ENCODE peak calls at places on chromosomes 13 and 19, in nine cellular contexts. M is left ventricle myocardium inferior, S is fibroblast of lung, I is heart right ventricle, N is neural progenitor cell, W is body of pancreas, F is endodermal cell, Q is stomach, C is small intestine. A is an unnamed sample. For H3K4me1, the result is how much of the 10 kb centered on the place peaks cover.

GRCh38 chr13:51542358-51542972 is 41.8 kb upstream of the WDFY2 start:
- DNase-seq in M (no peak), S (no peak), I (no peak), N (peak), W (peak), F (no peak), Q (peak), C (no peak), A (no peak)

GRCh38 chr19:56109216-56109615 is 11.9 kb downstream of the ZNF787 start:
- DNase-seq in M (no peak), S (no peak), I (no peak), N (no peak), W (no peak), F (no peak), Q (no peak), C (no peak), A (no peak)

GRCh38 chr13:95059306-95059705 is 241.9 kb downstream of the ABCC4 start:
- DNase-seq in M (no peak), S (no peak), I (no peak), N (peak), W (no peak), F (peak), Q (no peak), C (no peak), A (no peak)

GRCh38 chr13:79311456-79311855 is 94.6 kb downstream of the RBM26 start:
- DNase-seq in M (no peak), S (no peak), I (no peak), N (no peak), W (no peak), F (no peak), Q (no peak), C (no peak), A (no peak)

GRCh38 chr19:36142046-36142445 is 2.2 kb downstream of the CAPNS1 start:
- DNase-seq in M (peak), S (no peak), I (no peak), N (no peak), W (no peak), F (no peak), Q (no peak), C (no peak), A (no peak)

GRCh38 chr19:4800591-4801081 is 9.1 kb downstream of the FEM1A start:
- DNase-seq in M (no peak), S (no peak), I (peak), N (no peak), W (peak), F (no peak), Q (peak), C (no peak), A (no peak)

GRCh38 chr19:46076951-46077814 is 36.4 kb upstream of the IGFL4 start:
- DNase-seq in M (no peak), S (peak), I (no peak), N (peak), W (peak), F (peak), Q (peak), C (peak), A (no peak)

GRCh38 chr13:101795025-101795424 is 342.6 kb downstream of the ITGBL1 start:
- DNase-seq in M (no peak), S (no peak), I (no peak), N (no peak), W (no peak), F (no peak), Q (no peak), C (no peak), A (no peak)

GRCh38 chr13:31096624-31097302 is 64.9 kb downstream of the HSPH1 start:
- DNase-seq in M (no peak), S (no peak), I (no peak), N (no peak), W (no peak), F (peak), Q (peak), C (no peak), A (no peak)

GRCh38 chr19:11204943-11205349 is 7.6 kb upstream of the KANK2 start:
- DNase-seq in M (no peak), S (no peak), I (no peak), N (no peak), W (peak), F (no peak), Q (no peak), C (no peak), A (no peak)

GRCh38 chr13:113027566-113027965 is 58.6 kb downstream of the MCF2L start:
- DNase-seq in M (no peak), S (no peak), I (peak), N (no peak), W (no peak), F (no peak), Q (no peak), C (no peak), A (no peak)

GRCh38 chr13:74555291-74556001 is 421.2 kb upstream of the KLF12 start:
- DNase-seq in M (no peak), S (no peak), I (no peak), N (no peak), W (no peak), F (no peak), Q (no peak), C (no peak), A (no peak)

GRCh38 chr13:44159633-44160279 is 213.9 kb upstream of the SERP2 start:
- DNase-seq in M (no peak), S (peak), I (no peak), N (no peak), W (no peak), F (no peak), Q (no peak), C (no peak), A (no peak)

GRCh38 chr13:48235100-48235813 is 2.3 kb downstream of the ITM2B start:
- DNase-seq in M (no peak), S (peak), I (no peak), N (peak), W (peak), F (peak), Q (peak), C (peak), A (peak)

GRCh38 chr19:36059180-36059910 is 4.6 kb downstream of the WDR62 start:
- DNase-seq in M (no peak), S (no peak), I (no peak), N (no peak), W (no peak), F (no peak), Q (no peak), C (no peak), A (no peak)

GRCh38 chr19:45250216-45250831 is 747 bp upstream of the MARK4 start:
- DNase-seq in M (no peak), S (no peak), I (no peak), N (peak), W (no peak), F (peak), Q (no peak), C (peak), A (no peak)

GRCh38 chr13:102642475-102642874 is 45.7 kb downstream of the TPP2 start:
- DNase-seq in M (peak), S (peak), I (peak), N (no peak), W (peak), F (no peak), Q (peak), C (peak), A (no peak)

GRCh38 chr13:20588529-20589110 is 21.7 kb downstream of the IFT88 start:
- DNase-seq in M (no peak), S (no peak), I (no peak), N (no peak), W (no peak), F (no peak), Q (no peak), C (peak), A (no peak)

GRCh38 chr13:97460853-97461252 is 26.9 kb downstream of the RAP2A start:
- DNase-seq in M (no peak), S (no peak), I (no peak), N (no peak), W (no peak), F (no peak), Q (no peak), C (no peak), A (no peak)

GRCh38 chr19:38695832-38696732 is 48.2 kb downstream of the CAPN12 start:
- DNase-seq in M (no peak), S (no peak), I (no peak), N (no peak), W (no peak), F (no peak), Q (no peak), C (no peak), A (no peak)

DNA sequence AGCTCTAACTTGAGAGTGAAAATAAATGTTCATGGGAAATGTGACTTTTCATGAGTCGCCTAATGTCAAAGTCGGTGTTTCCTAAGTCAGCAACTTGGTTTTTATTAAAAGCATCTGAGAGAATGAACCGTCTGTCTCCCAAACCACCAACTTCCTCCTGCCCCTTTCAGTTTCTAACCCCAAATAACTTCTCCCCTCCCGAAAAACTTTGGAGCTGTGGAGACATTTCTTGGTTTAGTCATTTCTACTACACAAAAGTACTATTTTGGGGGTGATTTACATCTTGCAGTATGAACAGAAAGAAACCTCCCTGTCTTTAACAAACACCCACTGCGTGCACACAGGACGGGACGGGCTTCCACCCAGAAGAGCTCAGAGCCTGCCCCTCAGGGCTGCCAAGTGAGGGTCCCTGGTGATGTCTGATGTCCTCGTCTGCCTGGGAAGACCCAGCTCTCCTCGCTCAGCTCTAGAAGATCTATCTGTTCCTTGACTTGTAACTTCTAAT is 65.0 kb downstream of the RASA3 start:
- DNase-seq in M (no peak), S (peak), I (no peak), N (no peak), W (no peak), F (no peak), Q (no peak), C (no peak), A (peak)
- H3K4me1 ChIP-seq in M (half or more), S (half or more), I (half or more), N (under half), W (under half), F (under half), Q (half or more), C (under half), A (half or more)

GRCh38 chr19:47498561-47498960 is 14.5 kb upstream of the KPTN start:
- DNase-seq in M (no peak), S (no peak), I (no peak), N (no peak), W (no peak), F (no peak), Q (no peak), C (no peak), A (no peak)

GRCh38 chr19:47497821-47498520 is 14.0 kb upstream of the KPTN start:
- DNase-seq in M (no peak), S (no peak), I (no peak), N (no peak), W (no peak), F (no peak), Q (no peak), C (no peak), A (peak)

GRCh38 chr19:47497073-47497766 is 13.2 kb upstream of the KPTN start:
- DNase-seq in M (no peak), S (no peak), I (no peak), N (no peak), W (peak), F (no peak), Q (peak), C (no peak), A (no peak)

GRCh38 chr19:47499371-47499770 is 15.4 kb upstream of the KPTN start:
- DNase-seq in M (no peak), S (no peak), I (no peak), N (no peak), W (no peak), F (no peak), Q (no peak), C (no peak), A (no peak)

DNA sequence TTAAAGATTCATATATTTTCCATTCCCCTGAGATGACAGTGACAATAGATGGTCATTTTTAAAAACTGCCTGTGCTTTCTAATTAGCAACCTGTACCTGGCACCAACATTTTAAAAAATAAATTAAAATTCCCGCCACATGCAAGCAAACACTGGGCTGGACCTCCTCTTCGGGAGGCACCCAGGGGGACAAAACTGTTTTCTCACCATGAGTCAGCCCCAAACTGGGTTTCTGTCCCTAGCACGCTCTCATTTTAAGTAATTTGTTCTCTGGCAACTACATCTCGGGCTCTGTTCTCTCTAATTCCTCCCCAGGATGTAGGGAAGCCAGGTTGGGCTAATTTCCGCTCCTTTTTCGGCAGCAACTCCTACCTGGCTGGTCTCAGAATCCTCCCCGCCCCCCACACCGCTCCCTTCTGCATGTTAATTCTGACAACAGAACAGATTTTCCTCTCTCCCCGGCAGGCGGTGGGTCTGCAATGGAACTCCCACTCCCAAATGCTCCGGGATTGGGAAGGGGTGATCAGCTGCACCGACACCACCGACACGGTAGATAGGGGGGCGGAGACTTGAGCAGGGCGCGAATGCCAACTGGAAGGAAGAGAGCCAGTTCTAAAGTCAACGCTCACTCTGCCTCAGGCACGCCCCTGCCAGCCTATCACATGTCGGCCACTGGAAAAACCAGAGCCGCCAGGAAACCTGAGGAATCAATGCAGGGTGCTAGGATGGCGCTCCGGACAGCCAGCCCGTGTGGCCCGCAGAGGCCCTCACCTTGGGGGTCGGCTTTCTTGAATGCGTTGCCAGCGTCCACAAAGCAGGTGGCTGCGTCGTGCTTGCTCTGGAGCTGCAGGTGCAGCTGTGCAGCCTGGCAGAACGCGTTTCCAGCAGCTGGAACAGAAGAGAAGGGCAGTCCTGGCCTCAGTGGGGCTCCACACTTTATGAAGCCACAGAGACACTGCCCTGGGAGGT is 14.7 kb downstream of the NAPA start:
- DNase-seq in M (no peak), S (no peak), I (no peak), N (no peak), W (no peak), F (peak), Q (peak), C (no peak), A (no peak)
- H3K27ac ChIP-seq in M (no peak), S (no peak), I (no peak), N (no peak), W (no peak), F (no peak), Q (no peak), C (no peak), A (no peak)

GRCh38 chr13:40403509-40404241 is 262.8 kb downstream of the FOXO1 start:
- DNase-seq in M (no peak), S (no peak), I (no peak), N (no peak), W (no peak), F (no peak), Q (no peak), C (peak), A (no peak)
- H3K4me1 ChIP-seq in M (half or more), S (under half), I (under half), N (under half), W (under half), F (under half), Q (under half), C (under half), A (under half)

DNA sequence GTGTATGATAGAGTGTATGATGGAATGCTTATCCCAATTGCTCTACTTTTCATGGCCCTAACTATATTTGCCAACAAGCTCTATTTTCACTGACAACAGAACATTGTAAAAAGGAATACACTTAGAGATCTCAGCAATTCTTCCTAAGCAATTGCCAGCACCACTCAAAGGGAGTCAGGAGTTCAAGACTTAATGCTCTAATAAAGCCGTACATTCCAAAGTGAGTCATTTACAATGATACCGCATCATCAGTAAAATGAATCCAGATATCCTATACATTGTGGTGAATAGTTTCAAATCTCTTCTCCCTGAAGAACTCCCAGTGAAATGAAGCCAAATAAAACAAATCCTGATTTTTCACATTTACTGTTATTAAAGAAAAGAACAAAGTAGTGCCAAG is 2898.6 kb upstream of the PCDH20 start:
- DNase-seq in M (no peak), S (peak), I (no peak), N (no peak), W (no peak), F (no peak), Q (no peak), C (no peak), A (no peak)
- H3K27ac ChIP-seq in M (no peak), S (no peak), I (no peak), N (no peak), W (no peak), F (no peak), Q (no peak), C (no peak), A (no peak)

GRCh38 chr19:15433519-15434069 is 14.8 kb upstream of the AKAP8L start:
- DNase-seq in M (no peak), S (no peak), I (no peak), N (no peak), W (no peak), F (peak), Q (no peak), C (no peak), A (no peak)

GRCh38 chr19:15431396-15432017 is 12.7 kb upstream of the AKAP8L start:
- DNase-seq in M (no peak), S (no peak), I (no peak), N (peak), W (no peak), F (no peak), Q (no peak), C (no peak), A (no peak)

GRCh38 chr19:15430526-15431120 is 11.8 kb upstream of the AKAP8L start:
- DNase-seq in M (no peak), S (no peak), I (no peak), N (no peak), W (no peak), F (no peak), Q (no peak), C (no peak), A (no peak)

GRCh38 chr19:15432018-15432494 is 13.3 kb upstream of the AKAP8L start:
- DNase-seq in M (no peak), S (no peak), I (no peak), N (peak), W (peak), F (no peak), Q (no peak), C (peak), A (no peak)

DNA sequence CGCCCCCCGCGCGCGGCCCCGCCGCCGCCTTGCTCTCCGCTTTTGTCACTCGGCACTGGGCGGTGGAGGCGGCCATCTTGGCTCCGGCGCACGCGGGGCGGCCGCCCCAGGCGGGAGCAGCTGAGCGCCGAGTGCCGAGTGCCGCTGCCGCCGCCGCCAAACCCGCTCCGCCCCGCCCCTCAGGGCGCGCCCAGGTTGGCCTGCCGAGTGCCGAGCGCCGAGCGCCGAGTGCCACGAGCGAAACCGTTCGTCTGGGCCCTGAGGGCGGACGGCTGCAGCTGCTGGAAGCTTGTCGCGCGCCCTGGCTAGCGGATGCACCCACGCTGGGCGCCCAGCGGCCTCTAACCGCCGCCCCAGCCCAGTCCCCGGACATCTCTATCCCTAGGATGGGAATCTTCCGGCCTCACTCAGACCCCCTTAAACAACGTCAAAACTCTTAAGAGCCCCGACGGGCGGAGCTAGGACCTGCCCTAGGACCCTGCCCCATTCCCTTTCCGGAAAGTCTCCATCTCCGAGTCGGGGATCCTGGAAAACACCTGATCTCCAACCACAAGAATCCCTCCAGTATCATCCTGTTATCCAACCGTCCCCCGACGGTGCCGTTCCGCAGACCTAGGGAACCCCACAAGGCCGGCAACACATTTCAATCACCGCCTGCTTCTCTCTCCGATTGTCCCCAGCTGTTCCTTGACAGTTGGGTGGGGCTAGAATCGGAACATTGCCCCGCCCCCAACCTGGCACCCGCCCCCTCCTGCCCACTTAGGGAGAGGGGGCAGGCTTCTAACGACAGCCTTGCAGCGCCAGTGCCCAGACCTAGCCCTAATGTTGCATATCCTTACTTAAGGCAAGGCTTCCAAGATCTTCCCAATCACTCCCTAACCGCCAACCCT is 14.1 kb upstream of the AKAP8L start:
- DNase-seq in M (peak), S (peak), I (peak), N (peak), W (peak), F (peak), Q (peak), C (peak), A (peak)
- H3K4me1 ChIP-seq in M (half or more), S (under half), I (under half), N (under half), W (under half), F (under half), Q (half or more), C (under half), A (under half)

DNA sequence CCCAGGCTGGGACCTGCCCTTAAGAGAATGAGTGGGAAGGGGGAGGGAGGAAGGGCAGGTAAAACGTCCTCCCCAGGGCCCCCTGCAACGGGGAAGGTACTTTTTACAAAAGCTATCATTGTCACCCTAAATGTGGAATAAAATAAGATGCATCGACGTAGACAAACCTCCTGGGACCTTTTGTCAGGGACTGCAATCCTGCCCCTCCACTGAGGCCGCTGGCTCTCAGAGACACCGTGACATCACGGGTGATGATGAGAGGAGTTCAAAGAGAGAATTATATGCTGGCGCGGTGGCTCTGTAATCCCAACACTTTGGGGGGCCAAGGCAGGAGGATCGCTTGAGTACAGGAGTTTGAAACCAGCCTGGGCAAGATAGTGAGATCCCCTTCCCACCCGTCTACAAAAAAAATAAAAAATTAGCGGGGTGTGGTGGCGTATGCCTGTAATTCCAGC is 1.8 kb upstream of the MYBPC2 start:
- DNase-seq in M (no peak), S (no peak), I (no peak), N (peak), W (no peak), F (no peak), Q (no peak), C (no peak), A (no peak)
- H3K27ac ChIP-seq in M (peak), S (no peak), I (no peak), N (no peak), W (no peak), F (no peak), Q (peak), C (no peak), A (no peak)

GRCh38 chr13:61838568-61838967 is 422.9 kb upstream of the PCDH20 start:
- DNase-seq in M (no peak), S (no peak), I (no peak), N (no peak), W (no peak), F (no peak), Q (no peak), C (no peak), A (no peak)
- H3K4me1 ChIP-seq in M (under half), S (under half), I (under half), N (under half), W (under half), F (under half), Q (under half), C (under half), A (under half)

A was measured in CD4-positive, alpha-beta memory T cell.